ENCODE peak calls at places on chromosomes 13 and 19, in nine cellular contexts. J is ELF-1; K is progenitor cell of endocrine pancreas; L is RCC 7860; D is NCI-H2081; S is stimulated activated CD4-positive, alpha-beta T cell treated with anti-CD3 and anti-CD28 coated beads, Interleukin-1b, Interleukin-23, amount 100 ng/mL, for 1 hour; M is CD4-positive, alpha-beta T cell; T is HuH-7; A is AG04450. W is an unnamed sample.

GRCh38 chr19:42276284-42276683 is 7.2 kb downstream of the CIC start:
- DNase-seq in S (no peak), T (no peak), L (no peak), K (no peak), D (no peak), A (no peak), J (no peak), M (no peak), W (no peak)

GRCh38 chr19:7995756-7996155 is 9.7 kb downstream of the ELAVL1 start:
- DNase-seq in T (no peak), A (no peak), S (no peak), M (no peak), J (no peak), L (no peak), K (no peak), D (no peak), W (no peak)

GRCh38 chr19:30227661-30228112 is 144.5 kb upstream of the ZNF536 start:
- DNase-seq in K (peak), T (peak), J (peak), D (no peak), L (peak), A (no peak), S (no peak), M (no peak), W (no peak)

GRCh38 chr13:96993660-96994029 is 631 bp downstream of the OXGR1 start:
- DNase-seq in M (no peak), J (no peak), L (no peak), T (no peak), K (no peak), A (no peak), S (no peak), D (no peak), W (no peak)

GRCh38 chr13:80630685-80631121 is 289.8 kb upstream of the SPRY2 start:
- DNase-seq in D (no peak), S (no peak), L (no peak), J (no peak), K (no peak), T (no peak), A (no peak), M (no peak), W (no peak)

GRCh38 chr13:32577032-32577431 is 9.2 kb upstream of the PDS5B start:
- DNase-seq in J (no peak), T (no peak), K (no peak), S (no peak), L (no peak), A (no peak), M (no peak), D (no peak), W (no peak)

GRCh38 chr13:59494560-59494970 is 669.2 kb downstream of the DIAPH3 start:
- DNase-seq in D (no peak), A (peak), K (no peak), J (no peak), M (no peak), L (no peak), T (no peak), S (no peak), W (no peak)

GRCh38 chr19:10001899-10002298 is 8.4 kb downstream of the COL5A3 start:
- DNase-seq in D (no peak), J (peak), L (no peak), M (no peak), S (no peak), K (no peak), T (peak), A (no peak), W (no peak)

W was measured in epithelial cell of proximal tubule.